ENCODE peak calls at places on chromosomes 11 and 22, in seven cellular contexts. One of them, this sample, is unnamed.

GRCh38 chr11:133824593-133824992 is 20.7 kb downstream of the SPATA19 start:
- DNase-seq in A673: no peak
- DNase-seq in kidney: no peak
- DNase-seq in pancreas: no peak
- DNase-seq in mucosa of descending colon: no peak
- DNase-seq in tibial artery: no peak
- DNase-seq in heart left ventricle: no peak
- DNase-seq in this sample: no peak

GRCh38 chr11:15926071-15926470 is 430.3 kb downstream of the SOX6 start:
- DNase-seq in A673: no peak
- DNase-seq in kidney: no peak
- DNase-seq in pancreas: no peak
- DNase-seq in mucosa of descending colon: no peak
- DNase-seq in tibial artery: no peak
- DNase-seq in heart left ventricle: no peak
- DNase-seq in this sample: no peak

GRCh38 chr22:19178065-19178658 is 374 bp downstream of the SLC25A1 start:
- DNase-seq in A673: peak; percentile 74
- DNase-seq in kidney: peak; percentile 85
- DNase-seq in pancreas: peak; percentile 58
- DNase-seq in mucosa of descending colon: no peak
- DNase-seq in tibial artery: no peak
- DNase-seq in heart left ventricle: peak; percentile 59
- DNase-seq in this sample: no peak

GRCh38 chr11:122850076-122850631 is 11.9 kb downstream of the CRTAM start:
- DNase-seq in A673: peak; percentile 83
- DNase-seq in kidney: no peak
- DNase-seq in pancreas: no peak
- DNase-seq in mucosa of descending colon: no peak
- DNase-seq in tibial artery: no peak
- DNase-seq in heart left ventricle: no peak
- DNase-seq in this sample: no peak

GRCh38 chr22:40040927-40041326 is 46.2 kb downstream of the FAM83F start:
- DNase-seq in A673: peak; percentile 85
- DNase-seq in kidney: peak; percentile 82
- DNase-seq in pancreas: peak; percentile 23
- DNase-seq in mucosa of descending colon: no peak
- DNase-seq in tibial artery: peak; percentile 64
- DNase-seq in heart left ventricle: peak; percentile 42
- DNase-seq in this sample: peak; percentile 68

GRCh38 chr11:74559110-74559933 is 33.1 kb upstream of the POLD3 start:
- DNase-seq in A673: no peak
- DNase-seq in kidney: no peak
- DNase-seq in pancreas: no peak
- DNase-seq in mucosa of descending colon: no peak
- DNase-seq in tibial artery: no peak
- DNase-seq in heart left ventricle: peak; percentile 45
- DNase-seq in this sample: no peak

GRCh38 chr11:7964873-7965272 is 374 bp downstream of the NLRP10 start:
- DNase-seq in A673: no peak
- DNase-seq in kidney: no peak
- DNase-seq in pancreas: no peak
- DNase-seq in mucosa of descending colon: no peak
- DNase-seq in tibial artery: no peak
- DNase-seq in heart left ventricle: no peak
- DNase-seq in this sample: no peak

GRCh38 chr11:32400196-32400595 is 35.1 kb downstream of the WT1 start:
- DNase-seq in A673: no peak
- DNase-seq in kidney: no peak
- DNase-seq in pancreas: no peak
- DNase-seq in mucosa of descending colon: no peak
- DNase-seq in tibial artery: no peak
- DNase-seq in heart left ventricle: no peak
- DNase-seq in this sample: no peak

GRCh38 chr11:2886191-2886894 is 768 bp upstream of the CDKN1C start:
- DNase-seq in A673: no peak
- DNase-seq in kidney: peak; percentile 89
- DNase-seq in pancreas: no peak
- DNase-seq in mucosa of descending colon: peak; percentile 65
- DNase-seq in tibial artery: no peak
- DNase-seq in heart left ventricle: peak; percentile 52
- DNase-seq in this sample: peak; percentile 49

GRCh38 chr11:108788565-108789199 is 123.8 kb downstream of the DDX10 start:
- DNase-seq in A673: peak; percentile 65
- DNase-seq in kidney: no peak
- DNase-seq in pancreas: no peak
- DNase-seq in mucosa of descending colon: no peak
- DNase-seq in tibial artery: no peak
- DNase-seq in heart left ventricle: no peak
- DNase-seq in this sample: no peak

GRCh38 chr11:64767344-64768299 is 7.8 kb upstream of the PYGM start:
- DNase-seq in A673: peak; percentile 91
- DNase-seq in kidney: peak; percentile 86
- DNase-seq in pancreas: peak; percentile 42
- DNase-seq in mucosa of descending colon: peak; percentile 62
- DNase-seq in tibial artery: peak; percentile 71
- DNase-seq in heart left ventricle: peak; percentile 67
- DNase-seq in this sample: peak; percentile 74

GRCh38 chr22:35923026-35923425 is 105.6 kb downstream of the RBFOX2 start:
- DNase-seq in A673: no peak
- DNase-seq in kidney: no peak
- DNase-seq in pancreas: no peak
- DNase-seq in mucosa of descending colon: no peak
- DNase-seq in tibial artery: no peak
- DNase-seq in heart left ventricle: no peak
- DNase-seq in this sample: no peak

GRCh38 chr22:49460662-49461371 is 366.9 kb downstream of the BRD1 start:
- DNase-seq in A673: peak; percentile 53
- DNase-seq in kidney: no peak
- DNase-seq in pancreas: no peak
- DNase-seq in mucosa of descending colon: no peak
- DNase-seq in tibial artery: no peak
- DNase-seq in heart left ventricle: no peak
- DNase-seq in this sample: no peak

GRCh38 chr11:10181811-10182210 is 112.2 kb downstream of the SBF2 start:
- DNase-seq in A673: peak; percentile 51
- DNase-seq in kidney: no peak
- DNase-seq in pancreas: no peak
- DNase-seq in mucosa of descending colon: no peak
- DNase-seq in tibial artery: no peak
- DNase-seq in heart left ventricle: no peak
- DNase-seq in this sample: no peak
- TF ChIP-seq CTCF in A673: peak; percentile 57
- TF ChIP-seq CTCF in kidney: peak; percentile 18
- TF ChIP-seq CTCF in pancreas: no peak
- TF ChIP-seq CTCF in mucosa of descending colon: no peak
- TF ChIP-seq CTCF in tibial artery: peak; percentile 33
- TF ChIP-seq CTCF in heart left ventricle: no peak
- TF ChIP-seq CTCF in this sample: no peak

GRCh38 chr11:117574551-117574950 is 222.5 kb downstream of the DSCAML1 start:
- DNase-seq in A673: no peak
- DNase-seq in kidney: no peak
- DNase-seq in pancreas: no peak
- DNase-seq in mucosa of descending colon: no peak
- DNase-seq in tibial artery: no peak
- DNase-seq in heart left ventricle: no peak
- DNase-seq in this sample: no peak
- H3K9me3 ChIP-seq in A673: no peaks in the 10 kb centered on the region
- H3K9me3 ChIP-seq in kidney: no peaks in the 10 kb centered on the region
- H3K9me3 ChIP-seq in pancreas: no peaks in the 10 kb centered on the region
- H3K9me3 ChIP-seq in mucosa of descending colon: no peaks in the 10 kb centered on the region
- H3K9me3 ChIP-seq in tibial artery: no peaks in the 10 kb centered on the region
- H3K9me3 ChIP-seq in heart left ventricle: no peaks in the 10 kb centered on the region
- H3K9me3 ChIP-seq in this sample: no peaks in the 10 kb centered on the region

GRCh38 chr22:22942511-22943329 is 55.1 kb downstream of the IGLL5 start:
- DNase-seq in A673: peak; percentile 79
- DNase-seq in kidney: no peak
- DNase-seq in pancreas: no peak
- DNase-seq in mucosa of descending colon: peak; percentile 62
- DNase-seq in tibial artery: peak; percentile 30
- DNase-seq in heart left ventricle: peak; percentile 55
- DNase-seq in this sample: no peak
- TF ChIP-seq CTCF in A673: peak; percentile 98
- TF ChIP-seq CTCF in kidney: peak; percentile 65
- TF ChIP-seq CTCF in pancreas: peak; percentile 52
- TF ChIP-seq CTCF in mucosa of descending colon: peak; percentile 62
- TF ChIP-seq CTCF in tibial artery: no peak
- TF ChIP-seq CTCF in heart left ventricle: peak; percentile 72
- TF ChIP-seq CTCF in this sample: peak; percentile 42

DNA sequence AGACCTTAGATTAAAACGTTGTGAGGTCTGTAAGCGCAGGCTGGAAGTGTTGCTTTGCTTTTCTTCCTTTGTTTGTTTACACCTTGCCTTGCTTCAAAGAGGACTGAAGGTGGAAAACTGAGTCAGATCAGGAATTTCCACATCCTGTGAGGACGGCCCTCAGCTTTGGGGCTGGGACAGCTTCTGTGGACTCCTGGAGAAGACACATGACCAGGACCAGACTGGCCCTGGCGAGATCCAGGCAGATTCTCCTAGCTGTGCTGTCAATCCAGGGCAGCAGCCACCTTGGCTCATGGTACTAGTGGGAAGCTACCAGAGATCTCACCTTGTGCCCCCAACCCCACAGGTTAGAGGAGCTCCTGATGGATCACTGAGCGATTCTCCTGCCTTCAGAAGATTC is 1461.9 kb downstream of the TBC1D22A start:
- DNase-seq in A673: no peak
- DNase-seq in kidney: no peak
- DNase-seq in pancreas: no peak
- DNase-seq in mucosa of descending colon: no peak
- DNase-seq in tibial artery: no peak
- DNase-seq in heart left ventricle: no peak
- DNase-seq in this sample: no peak
- H3K9me3 ChIP-seq in A673: no peaks in the 10 kb centered on the region
- H3K9me3 ChIP-seq in kidney: no peaks in the 10 kb centered on the region
- H3K9me3 ChIP-seq in pancreas: no peaks in the 10 kb centered on the region
- H3K9me3 ChIP-seq in mucosa of descending colon: no peaks in the 10 kb centered on the region
- H3K9me3 ChIP-seq in tibial artery: no peaks in the 10 kb centered on the region
- H3K9me3 ChIP-seq in heart left ventricle: peaks cover 15% of the 10 kb centered on the region
- H3K9me3 ChIP-seq in this sample: no peaks in the 10 kb centered on the region

DNA sequence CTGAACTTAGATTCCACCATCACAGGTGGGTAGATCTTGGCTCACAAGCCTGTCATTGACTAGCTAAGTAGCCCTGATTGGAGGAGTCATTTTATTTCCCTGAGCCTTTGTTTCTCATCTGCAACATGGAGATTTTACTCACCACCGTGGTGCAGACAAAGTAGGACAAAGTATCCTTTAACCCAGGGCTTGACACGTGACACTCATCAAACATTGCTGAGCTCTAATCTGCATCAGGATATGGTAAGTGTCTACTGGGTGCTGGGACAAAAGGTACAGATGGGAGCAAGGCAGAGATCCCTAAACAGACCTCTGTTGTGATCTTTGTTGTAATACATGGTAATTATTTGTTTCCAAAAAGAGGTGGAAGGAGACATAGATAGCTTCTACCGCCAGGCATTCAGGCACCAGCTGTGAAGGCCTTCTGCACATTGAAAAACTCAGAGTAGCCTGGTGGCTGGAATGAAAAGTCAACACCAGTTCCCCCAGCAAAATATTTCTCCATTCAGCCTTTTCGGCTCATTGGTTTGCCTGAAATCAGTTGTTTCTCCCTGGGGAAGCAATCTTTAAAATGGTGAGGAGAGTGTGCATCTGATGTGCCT is 18.3 kb upstream of the MICAL2 start:
- DNase-seq in A673: no peak
- DNase-seq in kidney: no peak
- DNase-seq in pancreas: no peak
- DNase-seq in mucosa of descending colon: no peak
- DNase-seq in tibial artery: peak; percentile 16
- DNase-seq in heart left ventricle: no peak
- DNase-seq in this sample: no peak
- TF ChIP-seq CTCF in A673: no peak
- TF ChIP-seq CTCF in kidney: no peak
- TF ChIP-seq CTCF in pancreas: no peak
- TF ChIP-seq CTCF in mucosa of descending colon: no peak
- TF ChIP-seq CTCF in tibial artery: peak; percentile 44
- TF ChIP-seq CTCF in heart left ventricle: no peak
- TF ChIP-seq CTCF in this sample: no peak

GRCh38 chr11:114609429-114609828 is 13.8 kb upstream of the NXPE4 start:
- DNase-seq in A673: no peak
- DNase-seq in kidney: no peak
- DNase-seq in pancreas: no peak
- DNase-seq in mucosa of descending colon: no peak
- DNase-seq in tibial artery: no peak
- DNase-seq in heart left ventricle: no peak
- DNase-seq in this sample: no peak

GRCh38 chr11:114612686-114613085 is 17.1 kb upstream of the NXPE4 start:
- DNase-seq in A673: no peak
- DNase-seq in kidney: no peak
- DNase-seq in pancreas: no peak
- DNase-seq in mucosa of descending colon: no peak
- DNase-seq in tibial artery: no peak
- DNase-seq in heart left ventricle: no peak
- DNase-seq in this sample: no peak

GRCh38 chr11:114614127-114614720 is 18.6 kb upstream of the NXPE4 start:
- DNase-seq in A673: no peak
- DNase-seq in kidney: no peak
- DNase-seq in pancreas: no peak
- DNase-seq in mucosa of descending colon: no peak
- DNase-seq in tibial artery: no peak
- DNase-seq in heart left ventricle: no peak
- DNase-seq in this sample: no peak

GRCh38 chr11:114610550-114610949 is 15.0 kb upstream of the NXPE4 start:
- DNase-seq in A673: no peak
- DNase-seq in kidney: no peak
- DNase-seq in pancreas: no peak
- DNase-seq in mucosa of descending colon: no peak
- DNase-seq in tibial artery: no peak
- DNase-seq in heart left ventricle: no peak
- DNase-seq in this sample: no peak

DNA sequence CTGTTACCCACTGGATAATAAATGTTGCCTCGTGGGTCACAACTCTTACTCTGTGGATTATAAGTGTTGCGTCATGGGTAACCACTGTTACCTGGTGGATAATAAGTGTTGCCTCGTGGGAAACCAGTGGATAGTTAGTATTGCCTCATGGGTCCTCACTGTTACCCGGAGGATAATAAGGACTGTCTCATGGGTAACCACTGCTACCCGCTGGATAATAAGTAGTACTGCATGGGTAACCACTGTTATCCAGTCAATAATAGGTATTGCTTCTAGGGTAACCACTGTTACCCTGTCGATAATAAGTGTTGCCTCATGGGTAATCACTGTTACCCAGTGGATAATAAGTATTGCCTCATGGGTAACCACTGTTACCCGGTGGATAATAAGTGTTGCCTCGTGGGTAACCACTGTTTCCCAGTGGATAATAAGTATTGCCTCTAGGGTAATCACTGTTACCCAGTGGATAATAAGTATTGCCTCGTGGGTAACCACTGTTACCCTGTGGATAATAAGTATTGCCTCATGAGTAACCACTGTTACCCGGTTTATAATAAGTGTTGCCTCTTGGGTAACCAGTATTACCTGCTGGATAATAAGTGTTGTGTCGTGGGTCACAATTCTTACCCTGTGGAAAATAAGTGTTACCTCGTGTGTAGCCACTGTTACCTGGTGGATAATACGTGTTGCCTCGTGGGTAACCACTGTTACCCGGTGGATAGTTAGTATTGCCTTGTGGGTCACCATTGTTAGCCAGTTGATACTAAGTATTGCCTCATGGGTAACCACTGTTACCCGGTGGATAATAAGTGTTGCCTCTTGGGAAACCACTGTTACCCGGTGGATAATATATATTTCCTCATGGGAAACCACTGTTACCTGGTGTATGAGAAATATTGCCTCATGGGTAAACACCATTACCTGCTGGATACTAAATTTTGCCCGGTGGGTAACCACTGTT is 15.7 kb upstream of the NXPE4 start:
- DNase-seq in A673: no peak
- DNase-seq in kidney: no peak
- DNase-seq in pancreas: no peak
- DNase-seq in mucosa of descending colon: no peak
- DNase-seq in tibial artery: no peak
- DNase-seq in heart left ventricle: no peak
- DNase-seq in this sample: no peak
- H3K9me3 ChIP-seq in A673: peaks cover 13% of the 10 kb centered on the region
- H3K9me3 ChIP-seq in kidney: no peaks in the 10 kb centered on the region
- H3K9me3 ChIP-seq in pancreas: no peaks in the 10 kb centered on the region
- H3K9me3 ChIP-seq in mucosa of descending colon: peaks cover 15% of the 10 kb centered on the region
- H3K9me3 ChIP-seq in tibial artery: peaks cover 3% of the 10 kb centered on the region
- H3K9me3 ChIP-seq in heart left ventricle: peaks cover 31% of the 10 kb centered on the region
- H3K9me3 ChIP-seq in this sample: no peaks in the 10 kb centered on the region

This sample was measured in psoas muscle.